ENCODE peak calls at places on chromosome 7, in ten cellular contexts. B is esophagus muscularis mucosa, I is body of pancreas, J is cardiac muscle cell, O is adipocyte, S is cardiac fibroblast, X is tibial artery, T is skeletal muscle cell, A is BJ, G is stomach. U is an unnamed sample.

GRCh38 chr7:20407585-20408466 is 77.1 kb downstream of the ITGB8 start:
- DNase-seq in X (peak), S (peak), G (peak), O (peak), T (no peak), J (peak), B (no peak), I (peak), A (peak), U (peak)

GRCh38 chr7:124784879-124785818 is 19.6 kb upstream of the GPR37 start:
- DNase-seq in J (peak), O (peak), T (peak), X (no peak), S (peak), A (peak), G (peak), I (peak), B (no peak), U (no peak)

GRCh38 chr7:601573-602340 is 82.1 kb upstream of the PDGFA start:
- DNase-seq in G (peak), J (no peak), O (peak), I (no peak), B (no peak), S (peak), X (peak), T (no peak), A (no peak), U (peak)

GRCh38 chr7:159091480-159092475 is 52.9 kb downstream of the VIPR2 start:
- DNase-seq in G (peak), X (peak), B (no peak), J (no peak), T (no peak), I (peak), S (no peak), A (no peak), O (no peak), U (no peak)

GRCh38 chr7:7090460-7090859 is 91.9 kb upstream of the C1GALT1 start:
- DNase-seq in I (no peak), X (no peak), G (no peak), B (no peak), O (no peak), S (no peak), A (no peak), T (no peak), J (no peak), U (no peak)

GRCh38 chr7:44398953-44399574 is 73.7 kb upstream of the CAMK2B start:
- DNase-seq in I (no peak), X (no peak), T (peak), A (no peak), O (peak), G (no peak), J (no peak), S (no peak), B (peak), U (no peak)

GRCh38 chr7:73829921-73830617 is 727 bp upstream of the CLDN4 start:
- DNase-seq in J (no peak), G (no peak), T (no peak), X (no peak), S (no peak), B (no peak), A (no peak), O (no peak), I (no peak), U (no peak)

GRCh38 chr7:2245883-2246679 is 4.1 kb downstream of the NUDT1 start:
- DNase-seq in I (no peak), B (no peak), J (no peak), T (no peak), O (no peak), X (no peak), A (no peak), S (no peak), G (peak), U (no peak)

GRCh38 chr7:37359662-37360444 is 88.8 kb downstream of the ELMO1 start:
- DNase-seq in X (no peak), S (no peak), J (peak), T (no peak), O (no peak), G (no peak), I (no peak), B (peak), A (no peak), U (no peak)

GRCh38 chr7:22565315-22565811 is 65.4 kb upstream of the STEAP1B start:
- DNase-seq in J (peak), A (no peak), O (peak), I (no peak), X (no peak), S (peak), G (no peak), T (no peak), B (no peak), U (no peak)

GRCh38 chr7:132394283-132395003 is 181.8 kb downstream of the PLXNA4 start:
- DNase-seq in O (no peak), G (no peak), I (no peak), S (peak), J (no peak), B (no peak), A (no peak), X (no peak), T (no peak), U (no peak)

GRCh38 chr7:17239683-17240521 is 58.5 kb upstream of the AHR start:
- DNase-seq in I (no peak), B (no peak), T (no peak), O (peak), A (no peak), J (peak), G (no peak), X (no peak), S (peak), U (no peak)

GRCh38 chr7:37052673-37053072 is 328.4 kb upstream of the AOAH start:
- DNase-seq in I (no peak), A (no peak), G (no peak), J (peak), S (no peak), O (peak), B (no peak), X (no peak), T (no peak), U (no peak)

GRCh38 chr7:21338728-21339164 is 89.1 kb upstream of the SP4 start:
- DNase-seq in G (no peak), X (no peak), T (no peak), A (no peak), J (no peak), S (no peak), B (no peak), I (no peak), O (no peak), U (no peak)

GRCh38 chr7:18895456-18895855 is 222.0 kb downstream of the TWIST1 start:
- DNase-seq in I (no peak), X (no peak), A (peak), J (no peak), S (peak), G (no peak), B (no peak), T (no peak), O (peak), U (no peak)

GRCh38 chr7:19404912-19405329 is 259.7 kb upstream of the FERD3L start:
- DNase-seq in T (peak), A (peak), S (peak), O (peak), I (no peak), J (peak), X (no peak), G (no peak), B (no peak), U (no peak)

GRCh38 chr7:124764847-124765400 is 668 bp downstream of the GPR37 start:
- DNase-seq in J (peak), A (no peak), I (peak), S (peak), T (no peak), G (peak), X (no peak), B (no peak), O (no peak), U (no peak)

GRCh38 chr7:37285701-37286475 is 162.8 kb downstream of the ELMO1 start:
- DNase-seq in J (peak), O (no peak), I (no peak), A (no peak), T (no peak), B (no peak), X (no peak), S (no peak), G (no peak), U (no peak)

GRCh38 chr7:139897422-139898085 is 68.5 kb downstream of the TBXAS1 start:
- DNase-seq in O (no peak), B (peak), G (no peak), X (no peak), I (no peak), T (no peak), J (no peak), S (no peak), A (no peak), U (no peak)

GRCh38 chr7:22109761-22110160 is 164.1 kb upstream of the CDCA7L start:
- DNase-seq in B (no peak), S (peak), O (peak), J (peak), I (peak), X (no peak), T (no peak), G (peak), A (no peak), U (peak)

GRCh38 chr7:42691030-42691639 is 220.7 kb downstream of the C7orf25 start:
- DNase-seq in X (no peak), T (no peak), B (peak), G (no peak), O (peak), I (no peak), A (no peak), S (peak), J (peak), U (no peak)

GRCh38 chr7:34138483-34138882 is 233.1 kb downstream of the BMPER start:
- DNase-seq in B (peak), X (no peak), O (no peak), S (no peak), J (no peak), G (no peak), T (no peak), I (no peak), A (no peak), U (no peak)

GRCh38 chr7:19392246-19392645 is 247.0 kb upstream of the FERD3L start:
- DNase-seq in I (no peak), G (no peak), J (no peak), O (peak), B (no peak), X (no peak), T (peak), A (peak), S (peak), U (no peak)

GRCh38 chr7:8246020-8246419 is 15.9 kb downstream of the ICA1 start:
- DNase-seq in X (no peak), A (no peak), S (no peak), B (no peak), J (no peak), I (no peak), G (no peak), O (no peak), T (no peak), U (no peak)

GRCh38 chr7:44757739-44758138 is 9.1 kb downstream of the ZMIZ2 start:
- DNase-seq in X (no peak), A (no peak), G (no peak), B (no peak), O (no peak), I (no peak), S (no peak), T (no peak), J (no peak), U (no peak)

GRCh38 chr7:153022796-153023592 is 263.4 kb downstream of the ACTR3B start:
- DNase-seq in S (no peak), X (no peak), O (no peak), T (no peak), I (no peak), B (no peak), G (no peak), J (no peak), A (no peak), U (no peak)

GRCh38 chr7:127252736-127253288 is at the start of gene GRM8:
- DNase-seq in G (peak), I (peak), A (no peak), S (peak), O (peak), J (peak), T (no peak), X (peak), B (no peak), U (no peak)

GRCh38 chr7:20798694-20799121 is 12.0 kb upstream of the SP8 start:
- DNase-seq in J (peak), O (no peak), B (no peak), I (no peak), X (no peak), G (no peak), S (no peak), A (no peak), T (no peak), U (no peak)

GRCh38 chr7:107644704-107645083 is 15.9 kb upstream of the SLC26A4 start:
- DNase-seq in G (no peak), O (no peak), A (no peak), S (no peak), T (no peak), B (no peak), I (no peak), J (no peak), X (no peak), U (no peak)

GRCh38 chr7:158782638-158783490 is 46.4 kb downstream of the ESYT2 start:
- DNase-seq in J (peak), X (peak), I (peak), A (peak), T (no peak), G (no peak), S (peak), B (no peak), O (peak), U (peak)

DNA sequence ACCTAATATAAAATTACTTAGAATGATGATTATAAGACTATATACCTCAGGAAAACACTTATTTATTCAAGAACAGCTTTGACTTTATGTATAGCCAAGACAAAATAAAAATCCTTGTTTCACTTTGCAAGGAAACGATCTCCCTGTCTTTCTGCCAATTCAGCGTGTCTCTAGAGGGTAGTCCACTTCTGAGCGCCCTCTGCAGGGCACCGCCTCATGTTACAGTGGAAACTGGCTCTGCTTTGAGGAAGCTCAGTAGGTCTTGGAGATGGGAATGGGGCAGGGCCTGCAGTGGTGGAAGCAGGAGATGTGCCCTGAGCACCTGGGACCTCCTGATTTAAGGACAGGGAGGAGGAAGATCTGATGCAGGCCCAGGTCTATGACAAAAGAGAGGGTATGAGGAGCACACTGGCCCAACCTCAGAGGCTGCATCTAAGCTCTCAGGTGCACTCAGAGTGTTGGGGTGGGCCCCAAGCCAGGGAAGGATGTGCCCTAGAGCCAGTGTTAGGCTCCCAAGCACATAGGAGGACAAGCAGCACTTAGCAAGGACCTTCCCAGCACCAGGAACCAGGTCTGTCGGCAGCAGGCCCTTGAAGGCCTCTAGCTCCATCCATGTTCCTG is 481.0 kb downstream of the TNS3 start:
- DNase-seq in G (peak), A (no peak), B (peak), S (peak), X (no peak), J (peak), O (peak), T (no peak), I (peak), U (peak)
- H3K4me3 ChIP-seq in G (no peak), A (no peak), B (no peak), S (no peak), X (no peak), J (no peak), O (peak), T (no peak), I (no peak), U (no peak)

DNA sequence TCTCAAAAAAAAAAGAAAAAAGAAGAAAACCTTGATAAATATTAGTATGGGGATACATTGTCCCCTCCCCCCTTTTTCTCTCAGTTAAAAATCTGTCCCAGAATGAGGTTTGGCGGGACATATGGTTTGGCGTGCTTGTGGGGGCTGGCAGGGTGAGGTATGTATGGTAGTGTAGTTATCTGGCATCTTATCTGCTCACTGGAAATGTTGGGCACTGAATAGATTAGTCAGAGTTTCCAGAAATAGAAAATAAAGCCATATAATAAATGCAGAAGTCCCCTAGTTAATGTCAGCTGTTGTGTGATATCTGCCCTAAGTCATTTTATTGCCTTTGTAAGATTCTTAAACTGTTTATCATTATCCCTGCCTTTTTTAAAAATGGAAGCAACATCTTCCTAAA is 397.5 kb upstream of the GALNT17 start:
- DNase-seq in O (no peak), B (no peak), X (no peak), T (no peak), I (no peak), A (no peak), S (no peak), J (no peak), G (no peak), U (no peak)
- H3K4me3 ChIP-seq in O (no peak), B (no peak), X (no peak), T (no peak), I (no peak), A (no peak), S (no peak), J (no peak), G (no peak), U (no peak)

GRCh38 chr7:76234931-76235441 is 33.3 kb downstream of the SRRM3 start:
- DNase-seq in X (no peak), G (peak), T (peak), B (no peak), A (peak), J (peak), S (peak), O (peak), I (peak), U (peak)
- H3K4me3 ChIP-seq in X (no peak), G (peak), T (peak), B (peak), A (peak), J (peak), S (peak), O (no peak), I (no peak), U (no peak)

DNA sequence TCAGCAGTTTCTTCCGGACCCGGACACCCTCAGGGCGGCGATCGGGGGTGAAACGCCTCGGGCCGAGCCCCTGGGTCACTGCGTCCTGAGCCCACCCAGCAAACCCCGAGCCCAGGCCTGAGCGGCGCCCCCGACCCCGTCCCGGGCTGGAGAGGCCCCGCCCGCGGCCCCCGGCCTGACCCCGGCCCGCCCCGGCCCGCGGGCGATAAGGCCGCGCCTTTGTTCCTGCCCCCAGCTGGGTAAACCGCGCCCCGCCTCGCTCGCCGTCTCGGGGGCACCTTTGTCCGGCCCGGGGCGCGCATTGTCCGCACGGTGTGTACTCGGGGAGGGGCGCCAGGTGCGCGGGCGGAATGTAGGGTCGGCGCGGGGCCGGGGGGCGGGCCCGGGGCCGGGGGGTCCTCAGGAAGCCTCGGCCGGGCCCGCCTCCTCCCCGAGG is 10.8 kb downstream of the MNX1 start:
- DNase-seq in G (peak), B (no peak), T (no peak), S (no peak), A (no peak), X (peak), I (no peak), O (no peak), J (no peak), U (no peak)
- H3K4me3 ChIP-seq in G (peak), B (peak), T (peak), S (no peak), A (no peak), X (peak), I (peak), O (no peak), J (peak), U (peak)

DNA sequence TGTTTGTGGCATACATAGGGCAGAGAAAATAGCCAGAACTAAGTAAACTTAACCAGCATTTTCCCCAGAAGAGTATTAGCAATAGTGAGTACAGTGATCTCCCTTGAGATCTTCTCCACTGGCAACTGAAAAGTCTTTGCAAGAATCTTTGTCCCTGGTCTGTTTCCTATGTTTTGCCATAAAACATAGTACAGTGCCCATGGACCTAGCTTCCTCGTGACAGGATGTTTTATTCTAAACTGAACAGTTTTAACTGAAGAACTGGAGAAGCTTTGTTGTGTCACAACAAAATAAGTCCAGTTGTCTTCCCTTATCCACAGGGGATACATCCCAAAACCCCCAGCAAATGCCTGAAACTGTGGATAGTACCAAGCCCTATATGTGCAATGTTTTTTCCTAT is 125.3 kb upstream of the CDK13 start:
- DNase-seq in A (no peak), B (no peak), I (no peak), G (no peak), S (no peak), T (no peak), O (no peak), J (no peak), X (no peak), U (no peak)
- H3K4me3 ChIP-seq in A (no peak), B (no peak), I (no peak), G (no peak), S (no peak), T (no peak), O (no peak), J (no peak), X (no peak), U (no peak)

GRCh38 chr7:30983914-30984247 is 20.1 kb downstream of the GHRHR start:
- DNase-seq in X (peak), B (no peak), S (no peak), A (no peak), G (no peak), J (no peak), T (no peak), I (no peak), O (no peak), U (no peak)
- H3K4me3 ChIP-seq in X (peak), B (no peak), S (no peak), A (no peak), G (no peak), J (no peak), T (peak), I (no peak), O (no peak), U (no peak)

DNA sequence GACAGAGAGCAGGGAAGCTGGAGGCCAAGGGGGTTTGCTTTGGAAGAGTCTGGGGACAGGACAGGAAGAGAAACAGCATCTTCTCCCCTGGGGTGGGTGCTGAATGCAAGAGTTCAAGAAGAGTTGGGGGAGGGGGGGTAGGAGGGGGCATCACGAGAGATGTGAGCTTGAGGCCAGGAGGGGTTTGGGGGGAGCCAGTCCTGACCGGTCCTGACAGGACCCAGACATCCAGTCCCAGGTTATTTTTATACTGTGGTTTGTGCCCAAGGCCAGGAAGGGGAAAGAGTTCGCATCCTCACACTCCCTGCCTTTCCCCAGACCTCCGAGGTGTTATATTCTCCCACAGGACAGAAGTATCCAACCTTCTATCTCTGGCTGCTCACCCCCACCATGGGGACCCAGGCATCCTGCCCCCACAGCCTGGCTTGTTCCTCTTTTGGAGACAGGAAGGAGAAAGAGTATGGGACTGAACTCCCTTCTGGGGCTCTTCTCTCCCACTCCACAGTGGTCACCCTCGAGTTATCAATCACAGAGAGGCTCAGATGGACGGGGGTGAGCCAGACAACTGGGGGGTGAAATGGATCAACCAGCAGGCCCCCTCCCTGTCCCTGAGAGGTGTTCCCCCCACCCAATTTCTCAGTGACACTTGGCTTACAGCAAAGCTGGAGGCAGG is 2.8 kb downstream of the TSC22D4 start:
- DNase-seq in S (no peak), T (no peak), A (no peak), B (no peak), I (no peak), X (no peak), J (peak), O (peak), G (no peak), U (no peak)
- H3K4me3 ChIP-seq in S (peak), T (peak), A (peak), B (peak), I (no peak), X (peak), J (peak), O (peak), G (peak), U (no peak)

U was measured in lung.